ENCODE peak calls at places on chromosome 1, in six cellular contexts. E is kidney epithelial cell, X is uterus, A is esophagus muscularis mucosa, T is OCI-LY7, G is lower lobe of right lung. Z is an unnamed sample. For H3K36me3, the result is how much of the 10 kb centered on the place peaks cover.

GRCh38 chr1:11211461-11211860 is 22.3 kb downstream of the ANGPTL7 start:
- DNase-seq in T (no peak), A (no peak), E (no peak), G (no peak), X (no peak), Z (no peak)

GRCh38 chr1:12591267-12591938 is 26.6 kb downstream of the DHRS3 start:
- DNase-seq in X (peak), E (no peak), G (no peak), A (no peak), T (no peak), Z (no peak)

GRCh38 chr1:46448109-46448911 is 41.3 kb upstream of the DMBX1 start:
- DNase-seq in A (no peak), X (no peak), G (no peak), E (no peak), T (no peak), Z (no peak)

GRCh38 chr1:107496002-107496401 is 355.2 kb downstream of the NTNG1 start:
- DNase-seq in T (no peak), A (no peak), X (no peak), G (no peak), E (no peak), Z (no peak)

GRCh38 chr1:15341634-15342375 is 67.9 kb upstream of the EFHD2 start:
- DNase-seq in X (no peak), G (no peak), A (no peak), T (no peak), E (no peak), Z (peak)

GRCh38 chr1:33433509-33434362 is 2.8 kb upstream of the PHC2 start:
- DNase-seq in G (no peak), X (peak), T (no peak), A (no peak), E (peak), Z (peak)

GRCh38 chr1:5734414-5734813 is 257.8 kb downstream of the NPHP4 start:
- DNase-seq in A (no peak), G (peak), E (no peak), X (no peak), T (no peak), Z (no peak)

GRCh38 chr1:36351222-36351977 is 28.0 kb upstream of the EVA1B start:
- DNase-seq in G (no peak), A (no peak), E (peak), T (no peak), X (no peak), Z (peak)

GRCh38 chr1:1153874-1154273 is 19.8 kb upstream of the TTLL10 start:
- DNase-seq in E (no peak), A (no peak), T (no peak), X (no peak), G (no peak), Z (no peak)
- TF ChIP-seq CTCF in E (no peak), A (no peak), T (no peak), X (no peak), G (no peak), Z (no peak)

GRCh38 chr1:63323866-63324778 is 1.8 kb downstream of the FOXD3 start:
- DNase-seq in A (no peak), T (no peak), E (no peak), G (no peak), X (no peak), Z (no peak)
- H3K36me3 ChIP-seq in A (under half), T (under half), E (under half), G (under half), X (under half), Z (under half)

GRCh38 chr1:45200435-45200834 is 6.0 kb downstream of the ZSWIM5 start:
- DNase-seq in E (no peak), X (no peak), A (no peak), G (no peak), T (no peak), Z (no peak)

GRCh38 chr1:45206808-45207624 is 611 bp upstream of the ZSWIM5 start:
- DNase-seq in T (no peak), X (peak), E (no peak), G (no peak), A (no peak), Z (no peak)

GRCh38 chr1:45200906-45201500 is 5.4 kb downstream of the ZSWIM5 start:
- DNase-seq in G (no peak), A (no peak), X (no peak), T (no peak), E (no peak), Z (no peak)

GRCh38 chr1:45205910-45206721 is at the start of gene ZSWIM5:
- DNase-seq in E (no peak), X (peak), G (peak), T (peak), A (no peak), Z (no peak)

DNA sequence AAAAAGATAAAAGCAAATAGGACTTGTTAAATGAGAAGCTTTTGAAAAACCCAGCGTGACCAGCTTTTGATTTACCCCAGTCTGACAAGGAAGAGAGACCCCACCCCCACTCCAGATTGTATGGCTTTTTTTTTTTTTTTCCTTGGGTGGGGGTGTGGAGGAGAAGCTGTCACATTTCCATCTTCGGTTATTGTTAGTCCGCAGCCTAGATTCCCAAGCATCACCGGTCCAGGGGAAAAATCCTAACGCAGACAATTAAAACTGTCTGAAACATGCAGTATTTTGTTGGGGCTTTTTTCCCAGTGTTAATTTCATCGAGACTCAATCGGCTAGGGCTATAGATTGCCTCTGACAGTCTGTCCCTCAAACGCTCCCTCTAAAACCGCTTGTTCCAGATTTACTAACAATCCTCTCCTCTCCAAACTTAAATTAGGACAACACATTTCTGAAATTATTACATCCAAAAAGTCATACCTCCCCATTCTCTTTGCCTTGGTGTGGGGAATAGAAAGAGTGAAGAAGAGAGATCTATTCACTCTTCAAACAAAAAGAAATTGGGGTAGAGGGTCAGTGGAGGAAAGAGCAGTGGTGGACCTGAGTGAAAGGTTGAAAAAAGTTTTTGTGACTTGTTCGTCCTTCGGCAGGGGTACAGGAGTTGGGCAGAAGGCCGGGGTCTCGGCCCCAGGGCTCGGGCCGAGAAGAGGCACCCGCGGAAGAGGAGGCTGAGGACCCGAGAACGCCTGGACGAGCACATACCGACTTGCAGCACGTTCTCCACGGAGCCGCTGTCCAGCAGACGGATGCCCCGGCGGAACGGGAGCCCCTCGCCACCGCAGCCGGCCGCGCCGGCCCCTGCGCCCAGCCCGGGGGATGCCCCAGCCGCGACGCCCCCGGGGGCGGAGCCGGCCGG is 1.1 kb downstream of the ZSWIM5 start:
- DNase-seq in G (peak), E (no peak), X (peak), T (peak), A (no peak), Z (no peak)
- H3K4me3 ChIP-seq in G (peak), E (peak), X (peak), T (peak), A (peak), Z (peak)

GRCh38 chr1:34642679-34643078 is 112.2 kb upstream of the GJB5 start:
- DNase-seq in E (no peak), G (no peak), X (no peak), T (no peak), A (no peak), Z (no peak)
- TF ChIP-seq CTCF in E (no peak), G (no peak), X (no peak), T (no peak), A (no peak), Z (no peak)

GRCh38 chr1:53254011-53254640 is 15.8 kb upstream of the MAGOH start:
- DNase-seq in G (no peak), E (no peak), X (no peak), T (no peak), A (no peak), Z (no peak)
- H3K36me3 ChIP-seq in G (under half), E (under half), X (under half), T (half or more), A (under half), Z (under half)

GRCh38 chr1:235070819-235071218 is 57.8 kb downstream of the TOMM20 start:
- DNase-seq in G (peak), T (no peak), E (no peak), A (no peak), X (no peak), Z (no peak)

GRCh38 chr1:235068155-235069121 is 60.2 kb downstream of the TOMM20 start:
- DNase-seq in E (peak), G (peak), X (no peak), A (no peak), T (no peak), Z (no peak)

GRCh38 chr1:235069171-235069570 is 59.5 kb downstream of the TOMM20 start:
- DNase-seq in T (no peak), A (no peak), E (no peak), X (no peak), G (no peak), Z (no peak)

GRCh38 chr1:235069577-235070563 is 58.8 kb downstream of the TOMM20 start:
- DNase-seq in X (no peak), G (peak), A (no peak), E (peak), T (no peak), Z (peak)

GRCh38 chr1:235067396-235068154 is 61.1 kb downstream of the TOMM20 start:
- DNase-seq in T (no peak), E (peak), G (peak), A (peak), X (peak), Z (peak)
- H3K4me3 ChIP-seq in T (no peak), E (no peak), G (no peak), A (no peak), X (no peak), Z (no peak)

GRCh38 chr1:178500091-178500770 is 3.5 kb upstream of the CLEC20A start:
- DNase-seq in X (no peak), A (no peak), G (no peak), T (no peak), E (no peak), Z (no peak)
- TF ChIP-seq CTCF in X (no peak), A (peak), G (peak), T (no peak), E (peak), Z (peak)

GRCh38 chr1:201848230-201848629 is 19.3 kb downstream of the IPO9 start:
- DNase-seq in X (no peak), G (no peak), E (no peak), T (no peak), A (no peak), Z (no peak)
- H3K36me3 ChIP-seq in X (under half), G (half or more), E (under half), T (half or more), A (under half), Z (under half)

GRCh38 chr1:162357681-162358266 is 18.9 kb downstream of the SPATA46 start:
- DNase-seq in E (no peak), T (peak), X (no peak), A (no peak), G (no peak), Z (no peak)
- H3K4me3 ChIP-seq in E (no peak), T (no peak), X (no peak), A (no peak), G (no peak), Z (no peak)

DNA sequence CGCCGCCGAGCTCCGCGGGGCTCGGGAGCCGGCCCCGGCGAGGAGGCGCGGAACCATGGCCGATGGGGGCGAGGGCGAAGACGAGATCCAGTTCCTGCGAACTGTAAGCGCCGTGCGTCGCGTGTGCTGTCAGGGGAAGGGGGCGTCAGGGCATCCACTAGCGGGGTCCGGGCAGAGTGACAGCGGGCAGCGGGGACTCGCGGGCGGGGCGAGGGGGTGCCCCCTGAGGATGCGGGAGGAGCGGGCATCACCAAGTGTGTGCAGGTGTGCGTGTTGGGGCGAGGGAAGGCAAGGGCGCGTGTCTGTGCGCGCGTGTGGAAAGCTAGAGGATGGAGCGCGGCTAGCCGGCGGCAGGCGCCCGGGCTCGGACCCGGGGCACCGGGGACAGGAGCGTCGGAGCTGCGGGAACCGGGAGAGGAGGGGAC is 495 bp downstream of the RYR2 start:
- DNase-seq in E (no peak), A (no peak), X (no peak), G (no peak), T (no peak), Z (no peak)
- TF ChIP-seq CTCF in E (no peak), A (no peak), X (no peak), G (no peak), T (no peak), Z (no peak)

Z was measured in BJ.